ENCODE peak calls at places on chromosomes 6 and 20, in seven cellular contexts. H, W, D, E, U, L and X are unnamed samples.

GRCh38 chr20:19682249-19682648 is 75.8 kb upstream of the RIN2 start:
- DNase-seq in H (no peak), W (no peak), D (no peak), E (no peak), U (no peak), L (no peak), X (no peak)

GRCh38 chr6:135323202-135323668 is 142.1 kb downstream of the MYB start:
- DNase-seq in H (no peak), W (no peak), D (peak), E (peak), U (no peak), L (no peak), X (no peak)

GRCh38 chr6:160111812-160112211 is 9.8 kb upstream of the SLC22A1 start:
- DNase-seq in H (peak), W (no peak), D (no peak), E (no peak), U (no peak), L (no peak), X (no peak)

GRCh38 chr20:19404836-19405235 is 192.4 kb downstream of the SLC24A3 start:
- DNase-seq in H (no peak), W (no peak), D (no peak), E (no peak), U (no peak), L (no peak), X (no peak)

GRCh38 chr6:135867332-135867731 is 15.8 kb downstream of the PDE7B start:
- DNase-seq in H (no peak), W (no peak), D (no peak), E (no peak), U (no peak), L (no peak), X (no peak)

GRCh38 chr6:139011980-139012379 is 16.6 kb upstream of the ABRACL start:
- DNase-seq in H (no peak), W (no peak), D (no peak), E (no peak), U (no peak), L (no peak), X (no peak)

GRCh38 chr6:110731898-110732297 is 83.4 kb downstream of the CDK19 start:
- DNase-seq in H (no peak), W (no peak), D (no peak), E (no peak), U (no peak), L (no peak), X (no peak)

GRCh38 chr20:46631874-46632446 is 19.3 kb downstream of the SLC13A3 start:
- DNase-seq in H (no peak), W (peak), D (no peak), E (no peak), U (no peak), L (no peak), X (no peak)

GRCh38 chr6:36033935-36034334 is 6.3 kb downstream of the MAPK14 start:
- DNase-seq in H (no peak), W (no peak), D (peak), E (peak), U (peak), L (no peak), X (no peak)

GRCh38 chr6:12065321-12066140 is 53.4 kb downstream of the HIVEP1 start:
- DNase-seq in H (no peak), W (no peak), D (no peak), E (no peak), U (no peak), L (no peak), X (peak)

GRCh38 chr6:85961746-85962145 is 319.1 kb upstream of the SYNCRIP start:
- DNase-seq in H (no peak), W (no peak), D (no peak), E (no peak), U (no peak), L (no peak), X (no peak)

GRCh38 chr6:9039258-9039657 is 603.9 kb upstream of the SLC35B3 start:
- DNase-seq in H (no peak), W (no peak), D (peak), E (no peak), U (no peak), L (no peak), X (no peak)
- TF ChIP-seq CTCF in H (no peak), W (no peak), D (no peak), E (no peak), U (peak), L (no peak), X (no peak)

DNA sequence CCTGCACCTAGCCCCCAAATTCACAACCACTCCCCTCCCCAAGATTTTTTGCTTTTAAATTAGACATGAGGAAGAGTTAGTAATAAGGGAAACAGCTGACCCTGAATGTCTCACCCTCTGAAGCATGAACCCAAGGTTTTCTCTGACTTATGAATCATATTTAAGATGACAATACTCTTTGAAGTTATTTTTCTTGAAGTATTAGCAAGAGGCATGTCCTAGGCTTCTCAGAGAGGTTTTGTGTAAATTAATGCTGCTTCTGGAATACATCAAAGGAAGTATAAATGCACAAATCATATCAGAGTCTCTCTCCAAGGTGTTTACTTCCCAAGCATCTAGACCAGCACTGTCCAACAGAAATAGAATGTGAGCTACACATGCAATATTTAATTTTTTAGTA is 408.1 kb upstream of the MARCKS start:
- DNase-seq in H (no peak), W (no peak), D (peak), E (peak), U (peak), L (no peak), X (no peak)
- TF ChIP-seq CTCF in H (no peak), W (no peak), D (no peak), E (no peak), U (no peak), L (no peak), X (no peak)

GRCh38 chr6:87473419-87473903 is 687 bp downstream of the SLC35A1 start:
- DNase-seq in H (no peak), W (no peak), D (peak), E (peak), U (peak), L (no peak), X (no peak)
- TF ChIP-seq CTCF in H (no peak), W (no peak), D (no peak), E (no peak), U (peak), L (no peak), X (no peak)

GRCh38 chr20:23222531-23223200 is 127.9 kb upstream of the NXT1 start:
- DNase-seq in H (no peak), W (peak), D (no peak), E (no peak), U (no peak), L (no peak), X (no peak)
- TF ChIP-seq CTCF in H (no peak), W (no peak), D (no peak), E (no peak), U (no peak), L (no peak), X (no peak)

DNA sequence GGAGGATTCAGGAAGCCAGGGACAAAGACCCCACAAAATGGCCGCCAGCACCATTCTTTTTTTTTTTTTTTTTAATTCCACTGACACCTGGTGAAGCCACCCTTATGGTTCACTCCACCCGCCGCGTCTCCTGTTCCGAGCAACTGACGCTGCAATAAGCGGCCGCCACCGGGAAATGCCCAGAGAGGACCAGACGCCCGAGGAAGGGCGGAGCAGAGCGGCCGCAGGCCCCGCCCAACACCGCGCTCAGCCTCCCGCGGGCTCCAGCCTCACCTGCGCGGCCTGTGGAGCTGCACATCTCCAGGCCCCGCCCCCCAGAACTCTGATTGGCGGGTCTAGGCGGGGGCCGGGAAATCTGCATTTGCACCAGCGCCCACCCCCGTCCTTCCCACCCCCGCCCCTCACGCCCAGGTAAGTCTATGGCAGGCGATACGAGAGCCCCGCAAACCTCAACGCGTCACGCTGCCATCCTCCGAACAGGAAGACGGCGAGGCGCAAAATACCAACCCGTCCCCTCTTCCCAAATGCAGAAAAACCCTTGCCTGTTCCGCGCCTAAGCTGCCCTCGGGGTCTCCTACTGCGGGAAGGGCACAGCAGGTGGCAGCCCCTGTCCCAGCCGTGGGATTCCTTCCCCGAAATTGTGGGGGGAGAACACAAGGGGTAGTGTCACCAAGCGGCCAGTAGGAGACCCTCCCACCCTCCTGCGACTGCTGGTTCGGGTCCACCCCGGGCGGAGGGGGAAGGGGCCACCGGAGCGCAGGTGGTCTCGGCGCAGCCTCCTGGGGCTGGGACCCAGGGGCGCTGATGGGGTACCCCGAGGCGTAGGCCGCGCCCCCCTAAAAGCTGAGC is 948 bp downstream of the ATP9A start:
- DNase-seq in H (peak), W (peak), D (no peak), E (no peak), U (peak), L (peak), X (peak)
- TF ChIP-seq CTCF in H (peak), W (no peak), D (peak), E (peak), U (peak), L (no peak), X (no peak)

DNA sequence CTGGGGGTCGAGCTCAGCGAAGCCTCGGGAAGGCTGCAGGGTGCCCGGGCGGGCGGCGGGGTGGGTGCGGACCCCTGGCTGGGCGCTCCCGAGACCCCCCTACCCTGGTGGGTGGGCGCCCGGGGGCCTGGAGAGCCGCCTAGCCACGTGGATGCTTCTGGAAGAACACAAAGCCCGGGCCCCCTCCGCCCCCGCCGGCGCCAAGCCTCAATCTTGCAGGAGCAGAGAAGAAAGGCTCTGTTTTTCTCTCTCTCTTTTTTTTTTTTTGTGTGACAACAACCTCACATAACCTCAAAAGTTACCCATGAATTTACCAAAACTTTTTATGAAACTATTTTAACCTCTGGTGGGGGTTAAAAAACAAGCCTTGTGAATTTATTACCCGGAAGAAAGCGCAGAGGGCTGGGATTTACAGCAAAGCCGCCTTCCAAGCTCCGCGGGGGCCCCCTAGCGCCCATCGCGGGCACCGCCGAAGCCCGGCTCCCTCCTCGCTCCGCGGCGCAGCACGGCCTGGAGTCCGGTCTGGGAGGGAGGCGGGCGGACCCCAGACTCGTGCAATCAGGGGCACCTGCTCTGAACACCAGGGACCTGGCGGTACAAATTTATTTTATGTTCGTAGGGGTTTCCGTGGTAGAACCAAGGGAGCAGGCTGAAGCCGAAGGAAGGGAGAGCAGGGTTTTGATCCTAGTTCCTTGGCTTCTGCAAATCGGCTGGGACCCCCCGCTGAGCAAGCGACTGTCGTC is 58.8 kb downstream of the ZNF831 start:
- DNase-seq in H (peak), W (peak), D (peak), E (peak), U (peak), L (peak), X (peak)
- TF ChIP-seq CTCF in H (peak), W (no peak), D (peak), E (peak), U (peak), L (peak), X (peak)